ENCODE peak calls at places on chromosomes 4 and X, in seven cellular contexts. X is kidney glomerular epithelial cell, W is NCI-H2081, M is breast epithelium, K is fibroblast of mammary gland, N is uterus, P is H4. C is an unnamed sample.

GRCh38 chrX:39718951-39719350 is 378.8 kb downstream of the BCOR start:
- DNase-seq in X (no peak), W (no peak), M (no peak), K (no peak), N (no peak), P (no peak), C (no peak)

GRCh38 chr4:3368334-3368733 is 73.4 kb upstream of the HGFAC start:
- DNase-seq in X (no peak), W (no peak), M (no peak), K (no peak), N (no peak), P (no peak), C (no peak)

GRCh38 chr4:141761926-141762325 is 125.5 kb downstream of the IL15 start:
- DNase-seq in X (no peak), W (no peak), M (no peak), K (peak), N (no peak), P (no peak), C (no peak)

GRCh38 chr4:168019019-168019651 is 73.2 kb upstream of the ANXA10 start:
- DNase-seq in X (no peak), W (no peak), M (no peak), K (no peak), N (no peak), P (no peak), C (no peak)

GRCh38 chr4:7625073-7625472 is 190.3 kb upstream of the PSAPL1 start:
- DNase-seq in X (no peak), W (no peak), M (no peak), K (peak), N (no peak), P (no peak), C (peak)

GRCh38 chr4:25860586-25861421 is 2.0 kb downstream of the SEL1L3 start:
- DNase-seq in X (no peak), W (no peak), M (no peak), K (no peak), N (no peak), P (peak), C (no peak)

GRCh38 chr4:147182041-147182440 is 236.4 kb upstream of the TTC29 start:
- DNase-seq in X (no peak), W (no peak), M (no peak), K (peak), N (no peak), P (no peak), C (no peak)

GRCh38 chrX:45508459-45508858 is 307.8 kb upstream of the DIPK2B start:
- DNase-seq in X (no peak), W (no peak), M (no peak), K (peak), N (peak), P (no peak), C (no peak)

GRCh38 chr4:3115637-3116300 is 41.3 kb downstream of the HTT start:
- DNase-seq in X (no peak), W (no peak), M (no peak), K (peak), N (no peak), P (no peak), C (no peak)

GRCh38 chr4:128974203-128974602 is 119.1 kb downstream of the SCLT1 start:
- DNase-seq in X (no peak), W (peak), M (no peak), K (peak), N (no peak), P (no peak), C (no peak)

GRCh38 chrX:65999563-66000148 is 40.2 kb downstream of the VSIG4 start:
- DNase-seq in X (no peak), W (no peak), M (no peak), K (no peak), N (no peak), P (no peak), C (no peak)

GRCh38 chr4:27123050-27123768 is 262.6 kb downstream of the STIM2 start:
- DNase-seq in X (no peak), W (no peak), M (no peak), K (peak), N (no peak), P (peak), C (no peak)

GRCh38 chr4:174648859-174649258 is 126.6 kb upstream of the HPGD start:
- DNase-seq in X (no peak), W (no peak), M (no peak), K (no peak), N (no peak), P (no peak), C (no peak)

GRCh38 chr4:93092765-93093164 is 735.8 kb upstream of the ATOH1 start:
- DNase-seq in X (no peak), W (no peak), M (no peak), K (no peak), N (no peak), P (no peak), C (no peak)

GRCh38 chrX:53022381-53022780 is 26.2 kb upstream of the GPR173 start:
- DNase-seq in X (no peak), W (no peak), M (no peak), K (no peak), N (no peak), P (no peak), C (no peak)

GRCh38 chrX:53284684-53285447 is 3.5 kb upstream of the IQSEC2 start:
- DNase-seq in X (no peak), W (peak), M (no peak), K (peak), N (peak), P (peak), C (peak)

GRCh38 chrX:101348452-101349222 is at the start of gene TIMM8A:
- DNase-seq in X (peak), W (peak), M (peak), K (peak), N (peak), P (peak), C (peak)

GRCh38 chrX:39726810-39727209 is 370.9 kb downstream of the BCOR start:
- DNase-seq in X (no peak), W (peak), M (no peak), K (peak), N (peak), P (peak), C (no peak)

GRCh38 chrX:69618803-69619202 is 2.9 kb downstream of the EDA start:
- DNase-seq in X (peak), W (no peak), M (no peak), K (peak), N (peak), P (peak), C (no peak)

GRCh38 chrX:18886344-18887161 is 97.4 kb downstream of the PHKA2 start:
- DNase-seq in X (no peak), W (peak), M (peak), K (peak), N (peak), P (peak), C (peak)

GRCh38 chr4:141871086-141871485 is 234.7 kb downstream of the IL15 start:
- DNase-seq in X (no peak), W (no peak), M (no peak), K (peak), N (no peak), P (peak), C (no peak)

GRCh38 chr4:178602833-178603232 is 1160.6 kb upstream of the AGA start:
- DNase-seq in X (no peak), W (no peak), M (no peak), K (no peak), N (no peak), P (no peak), C (no peak)

GRCh38 chr4:168794881-168795280 is 215.2 kb downstream of the CBR4 start:
- DNase-seq in X (no peak), W (no peak), M (no peak), K (no peak), N (no peak), P (no peak), C (no peak)

GRCh38 chr4:55183926-55184599 is 58.7 kb upstream of the KDR start:
- DNase-seq in X (peak), W (no peak), M (no peak), K (peak), N (no peak), P (peak), C (no peak)

GRCh38 chr4:158129649-158130048 is 43.2 kb downstream of the GASK1B start:
- DNase-seq in X (peak), W (no peak), M (no peak), K (peak), N (no peak), P (no peak), C (no peak)